ENCODE peak calls at places on chromosome 21, in four cellular contexts. P is AG09309, W is hypothalamus, D is BE2C. C is an unnamed sample.

GRCh38 chr21:15895142-15896106 is 165.6 kb downstream of the USP25 start:
- DNase-seq in D (no peak), P (no peak), W (no peak), C (no peak)

GRCh38 chr21:42307106-42307505 is 8.1 kb downstream of the TFF3 start:
- DNase-seq in D (no peak), W (no peak), P (no peak), C (no peak)

GRCh38 chr21:36589352-36589971 is 109.5 kb upstream of the SIM2 start:
- DNase-seq in P (no peak), D (peak), W (no peak), C (peak)

GRCh38 chr21:42554251-42554937 is 40.7 kb downstream of the SLC37A1 start:
- DNase-seq in P (no peak), D (no peak), W (no peak), C (no peak)

GRCh38 chr21:36744560-36745231 is 45.8 kb downstream of the SIM2 start:
- DNase-seq in P (no peak), W (peak), D (peak), C (peak)

GRCh38 chr21:18138507-18138906 is 106.1 kb upstream of the CHODL start:
- DNase-seq in W (no peak), P (no peak), D (no peak), C (no peak)

GRCh38 chr21:26148071-26148470 is 22.5 kb downstream of the APP start:
- DNase-seq in P (no peak), W (no peak), D (no peak), C (no peak)

GRCh38 chr21:31326478-31327247 is 17.4 kb downstream of the TIAM1 start:
- DNase-seq in D (no peak), W (no peak), P (no peak), C (no peak)

GRCh38 chr21:16102113-16102512 is 372.3 kb downstream of the USP25 start:
- DNase-seq in P (no peak), D (no peak), W (no peak), C (no peak)

GRCh38 chr21:41953831-41954653 is at the start of gene C2CD2:
- DNase-seq in W (peak), D (peak), P (no peak), C (peak)

GRCh38 chr21:16124397-16125130 is 394.8 kb downstream of the USP25 start:
- DNase-seq in D (no peak), W (no peak), P (peak), C (no peak)

GRCh38 chr21:45517249-45518065 is 24.8 kb downstream of the SLC19A1 start:
- DNase-seq in D (no peak), P (no peak), W (no peak), C (peak)

GRCh38 chr21:15138475-15138874 is 73.7 kb upstream of the NRIP1 start:
- DNase-seq in D (peak), W (no peak), P (no peak), C (peak)

GRCh38 chr21:45822002-45822397 is 159.6 kb upstream of the COL6A1 start:
- DNase-seq in P (no peak), D (no peak), W (no peak), C (no peak)

GRCh38 chr21:37915941-37916794 is at the start of gene KCNJ6:
- DNase-seq in W (peak), D (peak), P (no peak), C (no peak)

GRCh38 chr21:41142051-41142795 is 25.7 kb upstream of the BACE2 start:
- DNase-seq in D (no peak), W (no peak), P (peak), C (peak)

GRCh38 chr21:31732891-31733520 is 1.1 kb upstream of the SCAF4 start:
- DNase-seq in D (peak), W (no peak), P (no peak), C (peak)

GRCh38 chr21:40120944-40121575 is 253.8 kb downstream of the PCP4 start:
- DNase-seq in D (no peak), P (no peak), W (no peak), C (no peak)

GRCh38 chr21:15001113-15001512 is 63.7 kb downstream of the NRIP1 start:
- DNase-seq in D (no peak), P (no peak), W (no peak), C (no peak)

GRCh38 chr21:45801989-45802388 is 158.5 kb downstream of the PCBP3 start:
- DNase-seq in D (no peak), P (no peak), W (no peak), C (no peak)

GRCh38 chr21:42623684-42624083 is 29.7 kb upstream of the PDE9A start:
- DNase-seq in W (no peak), D (no peak), P (no peak), C (no peak)

GRCh38 chr21:38957575-38958340 is 152.0 kb downstream of the ETS2 start:
- DNase-seq in P (no peak), W (no peak), D (no peak), C (no peak)

GRCh38 chr21:40029888-40030287 is 162.7 kb downstream of the PCP4 start:
- DNase-seq in W (no peak), D (no peak), P (no peak), C (no peak)

GRCh38 chr21:39439232-39439631 is 6.3 kb downstream of the LCA5L start:
- DNase-seq in W (no peak), P (no peak), D (no peak), C (no peak)

GRCh38 chr21:46294647-46295176 is 8.6 kb downstream of the YBEY start:
- DNase-seq in P (no peak), D (no peak), W (no peak), C (no peak)

GRCh38 chr21:40819262-40819661 is 27.7 kb downstream of the DSCAM start:
- DNase-seq in W (no peak), P (no peak), D (no peak), C (no peak)

GRCh38 chr21:42040411-42041180 is 30.4 kb upstream of the ZBTB21 start:
- DNase-seq in P (peak), D (no peak), W (no peak), C (no peak)

GRCh38 chr21:46022551-46023107 is 41.1 kb downstream of the COL6A1 start:
- DNase-seq in D (no peak), P (no peak), W (no peak), C (no peak)

GRCh38 chr21:33664135-33664534 is 21.8 kb downstream of the ITSN1 start:
- DNase-seq in P (no peak), W (no peak), D (no peak), C (no peak)

GRCh38 chr21:41183575-41183974 is 15.6 kb downstream of the BACE2 start:
- DNase-seq in W (no peak), P (no peak), D (no peak), C (no peak)

GRCh38 chr21:17467392-17467791 is 45.5 kb upstream of the CXADR start:
- DNase-seq in D (no peak), W (no peak), P (no peak), C (no peak)

GRCh38 chr21:17679002-17679600 is 66.4 kb upstream of the BTG3 start:
- DNase-seq in W (no peak), D (peak), P (peak), C (no peak)

GRCh38 chr21:42174173-42174572 is 44.8 kb upstream of the ABCG1 start:
- DNase-seq in D (peak), W (no peak), P (no peak), C (no peak)

GRCh38 chr21:39452207-39452964 is 616 bp downstream of the SH3BGR start:
- DNase-seq in P (no peak), W (no peak), D (no peak), C (no peak)

GRCh38 chr21:41269535-41269934 is 47.1 kb upstream of the FAM3B start:
- DNase-seq in D (no peak), W (no peak), P (no peak), C (no peak)

GRCh38 chr21:46115441-46116188 is 17.7 kb downstream of the COL6A2 start:
- DNase-seq in W (no peak), D (peak), P (no peak), C (peak)

GRCh38 chr21:43757601-43758000 is 18.5 kb downstream of the CSTB start:
- DNase-seq in P (no peak), W (no peak), D (no peak), C (no peak)